ENCODE peak calls at places on chromosomes 2 and 18, in eight cellular contexts. One of them, this sample, is unnamed.

GRCh38 chr18:36461551-36461987 is 164.1 kb downstream of the FHOD3 start:
- DNase-seq in heart right ventricle: no peak
- DNase-seq in cardiac muscle cell: no peak
- DNase-seq in GM23248: peak; percentile 58
- DNase-seq in uterus: no peak
- DNase-seq in spleen: no peak
- DNase-seq in naive thymus-derived CD4-positive, alpha-beta T cell: no peak
- DNase-seq in hepatocyte: no peak
- DNase-seq in this sample: no peak

GRCh38 chr2:206084870-206085741 is 868 bp downstream of the INO80D start:
- DNase-seq in spleen: peak; percentile 89
- DNase-seq in uterus: peak; percentile 31
- DNase-seq in hepatocyte: peak; percentile 69
- DNase-seq in heart right ventricle: peak; percentile 48
- DNase-seq in GM23248: peak; percentile 58
- DNase-seq in cardiac muscle cell: peak; percentile 66
- DNase-seq in naive thymus-derived CD4-positive, alpha-beta T cell: peak; percentile 53
- DNase-seq in this sample: peak; percentile 86

GRCh38 chr2:238240761-238241711 is 1.2 kb upstream of the HES6 start:
- DNase-seq in hepatocyte: peak; percentile 84
- DNase-seq in GM23248: peak; percentile 35
- DNase-seq in cardiac muscle cell: peak; percentile 86
- DNase-seq in uterus: no peak
- DNase-seq in naive thymus-derived CD4-positive, alpha-beta T cell: no peak
- DNase-seq in spleen: peak; percentile 88
- DNase-seq in heart right ventricle: peak; percentile 76
- DNase-seq in this sample: peak; percentile 87

GRCh38 chr2:85996591-85996990 is 107.8 kb upstream of the ST3GAL5 start:
- DNase-seq in heart right ventricle: no peak
- DNase-seq in GM23248: no peak
- DNase-seq in cardiac muscle cell: peak; percentile 31
- DNase-seq in uterus: no peak
- DNase-seq in spleen: peak; percentile 69
- DNase-seq in hepatocyte: no peak
- DNase-seq in naive thymus-derived CD4-positive, alpha-beta T cell: no peak
- DNase-seq in this sample: no peak

GRCh38 chr18:74060511-74061028 is 87.1 kb downstream of the FBXO15 start:
- DNase-seq in GM23248: no peak
- DNase-seq in uterus: no peak
- DNase-seq in cardiac muscle cell: no peak
- DNase-seq in spleen: no peak
- DNase-seq in heart right ventricle: no peak
- DNase-seq in hepatocyte: no peak
- DNase-seq in naive thymus-derived CD4-positive, alpha-beta T cell: no peak
- DNase-seq in this sample: no peak

GRCh38 chr2:10286216-10287037 is 16.3 kb upstream of the HPCAL1 start:
- DNase-seq in spleen: peak; percentile 73
- DNase-seq in cardiac muscle cell: no peak
- DNase-seq in hepatocyte: no peak
- DNase-seq in uterus: no peak
- DNase-seq in GM23248: no peak
- DNase-seq in naive thymus-derived CD4-positive, alpha-beta T cell: no peak
- DNase-seq in heart right ventricle: peak; percentile 56
- DNase-seq in this sample: no peak

GRCh38 chr18:66136039-66136438 is 385.2 kb downstream of the CDH7 start:
- DNase-seq in hepatocyte: no peak
- DNase-seq in GM23248: no peak
- DNase-seq in spleen: no peak
- DNase-seq in uterus: no peak
- DNase-seq in cardiac muscle cell: peak; percentile 33
- DNase-seq in naive thymus-derived CD4-positive, alpha-beta T cell: no peak
- DNase-seq in heart right ventricle: no peak
- DNase-seq in this sample: no peak

GRCh38 chr2:207802650-207803049 is 32.9 kb upstream of the FZD5 start:
- DNase-seq in uterus: no peak
- DNase-seq in GM23248: no peak
- DNase-seq in hepatocyte: peak; percentile 57
- DNase-seq in heart right ventricle: no peak
- DNase-seq in naive thymus-derived CD4-positive, alpha-beta T cell: no peak
- DNase-seq in cardiac muscle cell: no peak
- DNase-seq in spleen: no peak
- DNase-seq in this sample: no peak

GRCh38 chr2:239240480-239240881 is 160.3 kb downstream of the HDAC4 start:
- DNase-seq in cardiac muscle cell: no peak
- DNase-seq in naive thymus-derived CD4-positive, alpha-beta T cell: no peak
- DNase-seq in GM23248: no peak
- DNase-seq in hepatocyte: no peak
- DNase-seq in heart right ventricle: no peak
- DNase-seq in uterus: no peak
- DNase-seq in spleen: peak; percentile 71
- DNase-seq in this sample: no peak

GRCh38 chr2:239544141-239544800 is 143.5 kb upstream of the HDAC4 start:
- DNase-seq in naive thymus-derived CD4-positive, alpha-beta T cell: no peak
- DNase-seq in hepatocyte: peak; percentile 61
- DNase-seq in uterus: peak; percentile 55
- DNase-seq in spleen: no peak
- DNase-seq in heart right ventricle: no peak
- DNase-seq in GM23248: peak; percentile 59
- DNase-seq in cardiac muscle cell: no peak
- DNase-seq in this sample: no peak

GRCh38 chr2:190984595-190984994 is 29.4 kb downstream of the STAT1 start:
- DNase-seq in GM23248: peak; percentile 83
- DNase-seq in naive thymus-derived CD4-positive, alpha-beta T cell: no peak
- DNase-seq in hepatocyte: no peak
- DNase-seq in uterus: no peak
- DNase-seq in heart right ventricle: no peak
- DNase-seq in cardiac muscle cell: no peak
- DNase-seq in spleen: no peak
- DNase-seq in this sample: no peak

GRCh38 chr18:29309352-29309751 is 1132.4 kb upstream of the CDH2 start:
- DNase-seq in GM23248: no peak
- DNase-seq in hepatocyte: peak; percentile 19
- DNase-seq in heart right ventricle: no peak
- DNase-seq in naive thymus-derived CD4-positive, alpha-beta T cell: no peak
- DNase-seq in cardiac muscle cell: no peak
- DNase-seq in uterus: no peak
- DNase-seq in spleen: no peak
- DNase-seq in this sample: no peak

GRCh38 chr18:69935319-69936190 is 12.1 kb downstream of the CD226 start:
- DNase-seq in GM23248: peak; percentile 39
- DNase-seq in uterus: no peak
- DNase-seq in spleen: peak; percentile 83
- DNase-seq in heart right ventricle: no peak
- DNase-seq in hepatocyte: peak; percentile 10
- DNase-seq in cardiac muscle cell: peak; percentile 33
- DNase-seq in naive thymus-derived CD4-positive, alpha-beta T cell: peak; percentile 71
- DNase-seq in this sample: peak; percentile 52

GRCh38 chr2:3652896-3653625 is 4.9 kb upstream of the ALLC start:
- DNase-seq in naive thymus-derived CD4-positive, alpha-beta T cell: no peak
- DNase-seq in cardiac muscle cell: no peak
- DNase-seq in GM23248: no peak
- DNase-seq in uterus: no peak
- DNase-seq in heart right ventricle: no peak
- DNase-seq in spleen: peak; percentile 73
- DNase-seq in hepatocyte: no peak
- DNase-seq in this sample: no peak

GRCh38 chr2:18238231-18238630 is 322.2 kb downstream of the RDH14 start:
- DNase-seq in GM23248: no peak
- DNase-seq in spleen: no peak
- DNase-seq in heart right ventricle: no peak
- DNase-seq in naive thymus-derived CD4-positive, alpha-beta T cell: no peak
- DNase-seq in uterus: no peak
- DNase-seq in cardiac muscle cell: no peak
- DNase-seq in hepatocyte: no peak
- DNase-seq in this sample: no peak

GRCh38 chr18:37665346-37665745 is 99.7 kb upstream of the CELF4 start:
- DNase-seq in uterus: no peak
- DNase-seq in naive thymus-derived CD4-positive, alpha-beta T cell: no peak
- DNase-seq in spleen: no peak
- DNase-seq in heart right ventricle: no peak
- DNase-seq in hepatocyte: no peak
- DNase-seq in cardiac muscle cell: no peak
- DNase-seq in GM23248: no peak
- DNase-seq in this sample: no peak

GRCh38 chr2:83055338-83056010 is 1403.6 kb downstream of the SUCLG1 start:
- DNase-seq in GM23248: peak; percentile 70
- DNase-seq in heart right ventricle: no peak
- DNase-seq in hepatocyte: no peak
- DNase-seq in uterus: no peak
- DNase-seq in spleen: no peak
- DNase-seq in cardiac muscle cell: no peak
- DNase-seq in naive thymus-derived CD4-positive, alpha-beta T cell: no peak
- DNase-seq in this sample: no peak

GRCh38 chr2:101678379-101678778 is 19.1 kb upstream of the MAP4K4 start:
- DNase-seq in uterus: no peak
- DNase-seq in GM23248: no peak
- DNase-seq in heart right ventricle: no peak
- DNase-seq in spleen: no peak
- DNase-seq in cardiac muscle cell: no peak
- DNase-seq in naive thymus-derived CD4-positive, alpha-beta T cell: no peak
- DNase-seq in hepatocyte: no peak
- DNase-seq in this sample: no peak

GRCh38 chr2:101679801-101680487 is 17.6 kb upstream of the MAP4K4 start:
- DNase-seq in uterus: no peak
- DNase-seq in heart right ventricle: no peak
- DNase-seq in naive thymus-derived CD4-positive, alpha-beta T cell: no peak
- DNase-seq in cardiac muscle cell: no peak
- DNase-seq in GM23248: no peak
- DNase-seq in spleen: no peak
- DNase-seq in hepatocyte: no peak
- DNase-seq in this sample: no peak

GRCh38 chr2:101675512-101675911 is 22.0 kb upstream of the MAP4K4 start:
- DNase-seq in spleen: no peak
- DNase-seq in uterus: no peak
- DNase-seq in GM23248: no peak
- DNase-seq in heart right ventricle: no peak
- DNase-seq in naive thymus-derived CD4-positive, alpha-beta T cell: no peak
- DNase-seq in cardiac muscle cell: no peak
- DNase-seq in hepatocyte: no peak
- DNase-seq in this sample: no peak

GRCh38 chr2:101679037-101679726 is 18.3 kb upstream of the MAP4K4 start:
- DNase-seq in spleen: no peak
- DNase-seq in cardiac muscle cell: no peak
- DNase-seq in GM23248: peak; percentile 79
- DNase-seq in uterus: no peak
- DNase-seq in heart right ventricle: no peak
- DNase-seq in naive thymus-derived CD4-positive, alpha-beta T cell: no peak
- DNase-seq in hepatocyte: no peak
- DNase-seq in this sample: no peak

DNA sequence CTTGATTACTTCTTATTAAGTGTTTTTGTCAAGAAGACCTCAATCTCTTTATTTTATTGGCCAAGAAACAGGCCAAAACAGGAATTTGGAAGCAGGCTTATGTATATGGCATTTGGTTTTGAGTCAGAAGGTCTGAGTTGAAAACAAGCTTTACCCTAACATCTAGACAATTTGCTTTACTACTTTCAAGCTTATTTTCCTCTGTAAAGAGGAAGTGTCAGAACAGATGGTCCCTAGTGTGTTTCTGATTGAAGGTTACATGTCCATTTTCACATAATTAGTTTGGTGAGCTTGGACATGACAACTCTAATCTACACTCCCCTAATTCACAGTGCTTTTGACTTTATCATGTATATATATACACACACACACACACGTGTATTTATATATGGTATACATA is 19.9 kb upstream of the MAP4K4 start:
- DNase-seq in spleen: no peak
- DNase-seq in uterus: no peak
- DNase-seq in cardiac muscle cell: no peak
- DNase-seq in GM23248: no peak
- DNase-seq in hepatocyte: no peak
- DNase-seq in naive thymus-derived CD4-positive, alpha-beta T cell: no peak
- DNase-seq in heart right ventricle: no peak
- DNase-seq in this sample: no peak
- H3K27ac ChIP-seq in spleen: no peak overlapping the region
- H3K27ac ChIP-seq in uterus: no peak overlapping the region
- H3K27ac ChIP-seq in cardiac muscle cell: no peak overlapping the region
- H3K27ac ChIP-seq in GM23248: no peak overlapping the region
- H3K27ac ChIP-seq in hepatocyte: no peak overlapping the region
- H3K27ac ChIP-seq in naive thymus-derived CD4-positive, alpha-beta T cell: no peak overlapping the region
- H3K27ac ChIP-seq in heart right ventricle: no peak overlapping the region
- H3K27ac ChIP-seq in this sample: no peak overlapping the region

GRCh38 chr18:59884331-59884730 is 15.5 kb upstream of the PMAIP1 start:
- DNase-seq in cardiac muscle cell: no peak
- DNase-seq in spleen: no peak
- DNase-seq in GM23248: no peak
- DNase-seq in heart right ventricle: no peak
- DNase-seq in uterus: no peak
- DNase-seq in naive thymus-derived CD4-positive, alpha-beta T cell: no peak
- DNase-seq in hepatocyte: no peak
- DNase-seq in this sample: no peak
- H3K36me3 ChIP-seq in cardiac muscle cell: no peaks in the 10 kb centered on the region
- H3K36me3 ChIP-seq in spleen: no peaks in the 10 kb centered on the region
- H3K36me3 ChIP-seq in GM23248: no peaks in the 10 kb centered on the region
- H3K36me3 ChIP-seq in heart right ventricle: no peaks in the 10 kb centered on the region
- H3K36me3 ChIP-seq in uterus: no peaks in the 10 kb centered on the region
- H3K36me3 ChIP-seq in naive thymus-derived CD4-positive, alpha-beta T cell: no peaks in the 10 kb centered on the region
- H3K36me3 ChIP-seq in hepatocyte: no peaks in the 10 kb centered on the region
- H3K36me3 ChIP-seq in this sample: no peaks in the 10 kb centered on the region

GRCh38 chr2:20633794-20634259 is 17.1 kb downstream of the HS1BP3 start:
- DNase-seq in naive thymus-derived CD4-positive, alpha-beta T cell: no peak
- DNase-seq in cardiac muscle cell: no peak
- DNase-seq in spleen: no peak
- DNase-seq in uterus: no peak
- DNase-seq in hepatocyte: peak; percentile 41
- DNase-seq in GM23248: no peak
- DNase-seq in heart right ventricle: no peak
- DNase-seq in this sample: peak; percentile 73

GRCh38 chr2:20634430-20635095 is 16.3 kb downstream of the HS1BP3 start:
- DNase-seq in hepatocyte: no peak
- DNase-seq in uterus: peak; percentile 73
- DNase-seq in GM23248: peak; percentile 64
- DNase-seq in cardiac muscle cell: no peak
- DNase-seq in spleen: peak; percentile 66
- DNase-seq in heart right ventricle: no peak
- DNase-seq in naive thymus-derived CD4-positive, alpha-beta T cell: no peak
- DNase-seq in this sample: peak; percentile 75

GRCh38 chr2:20635698-20636584 is 15.0 kb downstream of the HS1BP3 start:
- DNase-seq in hepatocyte: peak; percentile 93
- DNase-seq in naive thymus-derived CD4-positive, alpha-beta T cell: no peak
- DNase-seq in cardiac muscle cell: peak; percentile 88
- DNase-seq in uterus: peak; percentile 91
- DNase-seq in spleen: peak; percentile 92
- DNase-seq in heart right ventricle: peak; percentile 91
- DNase-seq in GM23248: peak; percentile 92
- DNase-seq in this sample: peak; percentile 89

GRCh38 chr2:20637147-20637546 is 13.8 kb downstream of the HS1BP3 start:
- DNase-seq in heart right ventricle: peak; percentile 62
- DNase-seq in naive thymus-derived CD4-positive, alpha-beta T cell: no peak
- DNase-seq in spleen: peak; percentile 70
- DNase-seq in GM23248: peak; percentile 36
- DNase-seq in uterus: peak; percentile 68
- DNase-seq in cardiac muscle cell: no peak
- DNase-seq in hepatocyte: no peak
- DNase-seq in this sample: peak; percentile 84

GRCh38 chr2:20635096-20635475 is 15.8 kb downstream of the HS1BP3 start:
- DNase-seq in uterus: no peak
- DNase-seq in spleen: peak; percentile 23
- DNase-seq in heart right ventricle: no peak
- DNase-seq in GM23248: no peak
- DNase-seq in naive thymus-derived CD4-positive, alpha-beta T cell: no peak
- DNase-seq in cardiac muscle cell: no peak
- DNase-seq in hepatocyte: no peak
- DNase-seq in this sample: peak; percentile 61
- H3K4me1 ChIP-seq in uterus: no peaks in the 10 kb centered on the region
- H3K4me1 ChIP-seq in spleen: peaks cover 19% of the 10 kb centered on the region
- H3K4me1 ChIP-seq in heart right ventricle: peaks cover 65% of the 10 kb centered on the region
- H3K4me1 ChIP-seq in GM23248: peaks cover 11% of the 10 kb centered on the region
- H3K4me1 ChIP-seq in naive thymus-derived CD4-positive, alpha-beta T cell: no peaks in the 10 kb centered on the region
- H3K4me1 ChIP-seq in cardiac muscle cell: peaks cover 13% of the 10 kb centered on the region
- H3K4me1 ChIP-seq in hepatocyte: peaks cover 16% of the 10 kb centered on the region
- H3K4me1 ChIP-seq in this sample: no peaks in the 10 kb centered on the region

GRCh38 chr2:127051780-127052067 is 55.2 kb downstream of the BIN1 start:
- DNase-seq in GM23248: no peak
- DNase-seq in spleen: no peak
- DNase-seq in uterus: no peak
- DNase-seq in heart right ventricle: no peak
- DNase-seq in naive thymus-derived CD4-positive, alpha-beta T cell: no peak
- DNase-seq in hepatocyte: no peak
- DNase-seq in cardiac muscle cell: no peak
- DNase-seq in this sample: no peak
- H3K27ac ChIP-seq in GM23248: no peak overlapping the region
- H3K27ac ChIP-seq in spleen: no peak overlapping the region
- H3K27ac ChIP-seq in uterus: no peak overlapping the region
- H3K27ac ChIP-seq in heart right ventricle: no peak overlapping the region
- H3K27ac ChIP-seq in naive thymus-derived CD4-positive, alpha-beta T cell: no peak overlapping the region
- H3K27ac ChIP-seq in hepatocyte: no peak overlapping the region
- H3K27ac ChIP-seq in cardiac muscle cell: no peak overlapping the region
- H3K27ac ChIP-seq in this sample: no peak overlapping the region